ENCODE peak calls at places on chromosomes 5 and 9, in seven cellular contexts. Q, P, N, W, C, E and K are unnamed samples.

GRCh38 chr5:8340739-8341344 is 471.9 kb downstream of the MTRR start:
- DNase-seq in Q (peak; percentile 7), P (no peak), N (no peak), W (no peak), C (no peak), E (no peak), K (no peak)

GRCh38 chr9:2337602-2338001 is 284.0 kb upstream of the VLDLR start:
- DNase-seq in Q (no peak), P (no peak), N (no peak), W (no peak), C (no peak), E (no peak), K (no peak)

GRCh38 chr9:15961217-15961616 is 408.4 kb downstream of the CCDC171 start:
- DNase-seq in Q (no peak), P (no peak), N (no peak), W (no peak), C (no peak), E (no peak), K (no peak)

GRCh38 chr5:126004636-126005035 is 418.6 kb upstream of the GRAMD2B start:
- DNase-seq in Q (peak; percentile 10), P (no peak), N (no peak), W (no peak), C (no peak), E (no peak), K (no peak)

GRCh38 chr5:74639538-74640449 is 734 bp downstream of the ENC1 start:
- DNase-seq in Q (no peak), P (no peak), N (peak; percentile 48), W (peak; percentile 15), C (peak; percentile 46), E (peak; percentile 55), K (peak; percentile 57)

GRCh38 chr5:116864157-116864837 is 289.7 kb upstream of the SEMA6A start:
- DNase-seq in Q (peak; percentile 3), P (no peak), N (no peak), W (no peak), C (no peak), E (peak; percentile 31), K (no peak)

GRCh38 chr9:70902705-70903131 is 218.7 kb downstream of the TRPM3 start:
- DNase-seq in Q (peak; percentile 100), P (peak; percentile 98), N (no peak), W (no peak), C (no peak), E (no peak), K (no peak)

GRCh38 chr5:91183743-91184142 is 199.4 kb downstream of the ARRDC3 start:
- DNase-seq in Q (no peak), P (no peak), N (no peak), W (no peak), C (peak; percentile 56), E (no peak), K (no peak)

GRCh38 chr9:95078934-95079333 is 238.6 kb downstream of the FANCC start:
- DNase-seq in Q (no peak), P (no peak), N (no peak), W (no peak), C (no peak), E (no peak), K (no peak)

GRCh38 chr5:148147415-148147814 is 20.9 kb upstream of the SPINK14 start:
- DNase-seq in Q (no peak), P (no peak), N (no peak), W (no peak), C (peak; percentile 35), E (no peak), K (no peak)

GRCh38 chr9:136538599-136539426 is 7.0 kb downstream of the NOTCH1 start:
- DNase-seq in Q (no peak), P (no peak), N (no peak), W (no peak), C (peak; percentile 86), E (no peak), K (no peak)

GRCh38 chr5:68415177-68416085 is 199.9 kb downstream of the PIK3R1 start:
- DNase-seq in Q (no peak), P (no peak), N (no peak), W (no peak), C (no peak), E (no peak), K (no peak)

GRCh38 chr5:160441352-160441781 is 19.7 kb downstream of the PTTG1 start:
- DNase-seq in Q (peak; percentile 18), P (no peak), N (no peak), W (no peak), C (no peak), E (no peak), K (no peak)

GRCh38 chr5:172860520-172861443 is 26.7 kb downstream of the ERGIC1 start:
- DNase-seq in Q (peak; percentile 61), P (no peak), N (no peak), W (peak; percentile 93), C (peak; percentile 63), E (no peak), K (no peak)

GRCh38 chr5:180785794-180786221 is 16.8 kb downstream of the MGAT1 start:
- DNase-seq in Q (peak; percentile 83), P (peak; percentile 49), N (no peak), W (no peak), C (no peak), E (peak; percentile 47), K (no peak)

GRCh38 chr9:110133608-110134214 is 74.2 kb downstream of the C9orf152 start:
- DNase-seq in Q (peak; percentile 85), P (no peak), N (no peak), W (no peak), C (no peak), E (no peak), K (no peak)

GRCh38 chr5:135993248-135993893 is 35.4 kb upstream of the TGFBI start:
- DNase-seq in Q (peak; percentile 71), P (no peak), N (no peak), W (no peak), C (no peak), E (no peak), K (no peak)

GRCh38 chr5:135991381-135991907 is 36.7 kb upstream of the LECT2 start:
- DNase-seq in Q (no peak), P (no peak), N (no peak), W (no peak), C (no peak), E (no peak), K (no peak)

GRCh38 chr5:135990518-135991240 is 35.9 kb upstream of the LECT2 start:
- DNase-seq in Q (no peak), P (no peak), N (no peak), W (no peak), C (no peak), E (no peak), K (no peak)

GRCh38 chr5:135986891-135987401 is 32.2 kb upstream of the LECT2 start:
- DNase-seq in Q (peak; percentile 59), P (no peak), N (no peak), W (no peak), C (no peak), E (no peak), K (no peak)

DNA sequence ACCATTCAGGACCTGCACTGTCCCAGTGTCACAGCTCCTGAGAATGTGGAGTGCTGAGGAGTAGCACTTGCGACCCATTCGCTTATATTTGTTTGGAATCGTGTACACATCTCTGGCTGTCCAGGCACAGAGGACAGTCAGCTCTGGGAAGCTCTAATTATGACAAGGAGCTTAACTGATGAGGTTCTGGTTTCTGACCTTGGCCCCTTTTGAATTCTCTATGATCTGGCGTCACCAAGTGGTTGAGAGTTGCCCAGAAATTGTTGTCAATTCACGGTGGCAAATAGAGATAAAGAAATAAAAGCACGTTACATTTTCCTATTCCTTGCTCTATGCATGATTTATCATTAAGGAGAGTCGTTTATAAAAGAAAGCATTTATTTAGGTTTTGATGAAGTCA is 34.9 kb upstream of the LECT2 start:
- DNase-seq in Q (no peak), P (no peak), N (no peak), W (no peak), C (no peak), E (no peak), K (no peak)
- TF ChIP-seq CTCF in Q (no peak), P (no peak), N (no peak), W (no peak), C (no peak), E (no peak), K (no peak)

GRCh38 chr5:52789378-52789777 is 1.7 kb downstream of the ITGA1 start:
- DNase-seq in Q (no peak), P (no peak), N (no peak), W (no peak), C (no peak), E (no peak), K (no peak)

GRCh38 chr5:52786937-52787599 is 648 bp upstream of the ITGA1 start:
- DNase-seq in Q (no peak), P (no peak), N (no peak), W (no peak), C (peak; percentile 71), E (no peak), K (no peak)

GRCh38 chr5:52786391-52786790 is 1.3 kb upstream of the ITGA1 start:
- DNase-seq in Q (no peak), P (no peak), N (no peak), W (no peak), C (no peak), E (no peak), K (no peak)

GRCh38 chr5:52788505-52788821 is 747 bp downstream of the ITGA1 start:
- DNase-seq in Q (no peak), P (no peak), N (no peak), W (no peak), C (no peak), E (no peak), K (no peak)

GRCh38 chr5:52787600-52788504 is at the start of the genes ITGA1 and PELO:
- DNase-seq in Q (peak; percentile 76), P (peak; percentile 39), N (peak; percentile 74), W (peak; percentile 33), C (peak; percentile 86), E (peak; percentile 84), K (no peak)
- TF ChIP-seq CTCF in Q (peak; percentile 20), P (no peak), N (peak; percentile 58), W (peak; percentile 29), C (peak; percentile 30), E (peak; percentile 31), K (no peak)

DNA sequence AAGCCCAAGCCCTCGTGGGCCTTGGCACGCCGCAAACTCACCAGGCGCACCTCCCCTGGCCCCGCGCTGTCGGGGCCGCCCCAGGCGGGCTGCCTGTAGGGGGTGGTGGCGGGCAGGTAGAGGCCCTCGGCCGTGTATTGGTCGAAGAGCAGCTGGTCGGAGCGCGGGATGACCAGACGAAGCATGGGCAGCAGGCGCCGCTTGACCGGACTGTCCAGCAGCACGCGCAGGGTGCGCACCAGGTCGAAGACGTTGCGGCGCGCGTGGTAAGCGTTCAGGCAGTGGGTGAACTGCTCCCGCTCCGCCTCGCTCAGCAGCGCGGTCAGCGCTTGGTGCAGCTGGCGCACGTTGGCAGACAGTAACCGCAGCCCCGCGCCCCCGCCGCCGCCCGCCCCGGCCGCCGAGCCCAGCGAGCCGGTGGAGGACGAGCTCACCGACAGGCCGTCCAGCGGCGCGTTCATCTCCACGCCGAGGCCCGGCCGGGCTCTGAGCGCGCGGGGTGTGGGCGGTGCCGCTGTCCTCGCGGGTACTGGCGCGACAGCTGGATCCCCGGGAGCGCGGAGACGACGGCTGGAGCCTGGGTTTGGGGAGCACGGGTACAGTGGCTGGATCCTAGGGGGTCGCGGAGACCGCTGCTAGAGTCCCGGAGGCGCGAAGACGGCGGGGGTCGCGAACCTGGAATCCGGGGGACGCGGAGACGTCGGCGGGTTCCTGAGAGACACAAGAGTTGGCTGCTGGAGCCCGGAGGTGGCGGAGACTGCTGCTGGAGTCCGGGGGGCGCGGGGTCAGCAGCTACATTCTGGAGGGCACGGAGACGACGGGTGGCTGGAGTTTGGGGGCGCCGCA is 709 bp downstream of the WHRN start:
- DNase-seq in Q (peak; percentile 62), P (no peak), N (peak; percentile 37), W (no peak), C (peak; percentile 42), E (peak; percentile 72), K (no peak)
- TF ChIP-seq CTCF in Q (no peak), P (peak; percentile 53), N (peak; percentile 57), W (no peak), C (no peak), E (peak; percentile 20), K (peak; percentile 44)

GRCh38 chr5:6820851-6821479 is 107.7 kb downstream of the TENT4A start:
- DNase-seq in Q (no peak), P (no peak), N (peak; percentile 65), W (no peak), C (peak; percentile 31), E (peak; percentile 78), K (no peak)
- TF ChIP-seq CTCF in Q (peak; percentile 46), P (peak; percentile 56), N (peak; percentile 94), W (peak; percentile 72), C (peak; percentile 50), E (peak; percentile 93), K (peak; percentile 87)